ENCODE peak calls at places on chromosome 13, in five cellular contexts. One of them, this sample, is unnamed.

GRCh38 chr13:45456196-45456972 is 8.4 kb upstream of the COG3 start:
- DNase-seq in tibial artery: no peak
- DNase-seq in thoracic aorta: no peak
- DNase-seq in small intestine: no peak
- DNase-seq in HCT116: no peak
- DNase-seq in this sample: no peak

GRCh38 chr13:36395280-36395679 is 37.0 kb upstream of the CCNA1 start:
- DNase-seq in tibial artery: no peak
- DNase-seq in thoracic aorta: no peak
- DNase-seq in small intestine: no peak
- DNase-seq in HCT116: no peak
- DNase-seq in this sample: peak; percentile 29

GRCh38 chr13:44294868-44295267 is 78.8 kb upstream of the SERP2 start:
- DNase-seq in tibial artery: no peak
- DNase-seq in thoracic aorta: no peak
- DNase-seq in small intestine: no peak
- DNase-seq in HCT116: no peak
- DNase-seq in this sample: no peak

GRCh38 chr13:51004111-51004865 is 94.7 kb downstream of the RNASEH2B start:
- DNase-seq in tibial artery: no peak
- DNase-seq in thoracic aorta: no peak
- DNase-seq in small intestine: no peak
- DNase-seq in HCT116: no peak
- DNase-seq in this sample: no peak

GRCh38 chr13:114194853-114195252 is 15.8 kb downstream of the CFAP97D2 start:
- DNase-seq in tibial artery: no peak
- DNase-seq in thoracic aorta: no peak
- DNase-seq in small intestine: no peak
- DNase-seq in HCT116: no peak
- DNase-seq in this sample: no peak

GRCh38 chr13:27820524-27821482 is 28.5 kb downstream of the GSX1 start:
- DNase-seq in tibial artery: no peak
- DNase-seq in thoracic aorta: no peak
- DNase-seq in small intestine: no peak
- DNase-seq in HCT116: no peak
- DNase-seq in this sample: peak; percentile 85

GRCh38 chr13:57425531-57425930 is 206.0 kb upstream of the PCDH17 start:
- DNase-seq in tibial artery: no peak
- DNase-seq in thoracic aorta: no peak
- DNase-seq in small intestine: no peak
- DNase-seq in HCT116: no peak
- DNase-seq in this sample: no peak

GRCh38 chr13:60143775-60144174 is 20.0 kb downstream of the DIAPH3 start:
- DNase-seq in tibial artery: no peak
- DNase-seq in thoracic aorta: no peak
- DNase-seq in small intestine: no peak
- DNase-seq in HCT116: no peak
- DNase-seq in this sample: no peak

GRCh38 chr13:23735329-23735728 is 153.9 kb downstream of the MIPEP start:
- DNase-seq in tibial artery: no peak
- DNase-seq in thoracic aorta: no peak
- DNase-seq in small intestine: no peak
- DNase-seq in HCT116: no peak
- DNase-seq in this sample: no peak

GRCh38 chr13:41563501-41564001 is 106.2 kb downstream of the RGCC start:
- DNase-seq in tibial artery: no peak
- DNase-seq in thoracic aorta: no peak
- DNase-seq in small intestine: peak; percentile 13
- DNase-seq in HCT116: no peak
- DNase-seq in this sample: no peak

GRCh38 chr13:27621116-27621365 is 651 bp upstream of the POLR1D start:
- DNase-seq in tibial artery: no peak
- DNase-seq in thoracic aorta: no peak
- DNase-seq in small intestine: no peak
- DNase-seq in HCT116: peak; percentile 40
- DNase-seq in this sample: no peak

GRCh38 chr13:102028198-102028597 is 373.6 kb downstream of the FGF14 start:
- DNase-seq in tibial artery: no peak
- DNase-seq in thoracic aorta: no peak
- DNase-seq in small intestine: no peak
- DNase-seq in HCT116: no peak
- DNase-seq in this sample: no peak

GRCh38 chr13:44498969-44499368 is 77.2 kb downstream of the TSC22D1 start:
- DNase-seq in tibial artery: no peak
- DNase-seq in thoracic aorta: no peak
- DNase-seq in small intestine: no peak
- DNase-seq in HCT116: no peak
- DNase-seq in this sample: no peak

GRCh38 chr13:94236876-94237275 is 242.6 kb downstream of the DCT start:
- DNase-seq in tibial artery: no peak
- DNase-seq in thoracic aorta: no peak
- DNase-seq in small intestine: peak; percentile 12
- DNase-seq in HCT116: no peak
- DNase-seq in this sample: no peak

GRCh38 chr13:19782049-19782726 is 557 bp downstream of the PSPC1 start:
- DNase-seq in tibial artery: peak; percentile 75
- DNase-seq in thoracic aorta: peak; percentile 9
- DNase-seq in small intestine: peak; percentile 52
- DNase-seq in HCT116: no peak
- DNase-seq in this sample: peak; percentile 66

GRCh38 chr13:42720116-42720857 is 61.1 kb upstream of the FAM216B start:
- DNase-seq in tibial artery: no peak
- DNase-seq in thoracic aorta: no peak
- DNase-seq in small intestine: peak; percentile 51
- DNase-seq in HCT116: peak; percentile 60
- DNase-seq in this sample: no peak

GRCh38 chr13:76884571-76885202 is 1.5 kb downstream of the KCTD12 start:
- DNase-seq in tibial artery: no peak
- DNase-seq in thoracic aorta: no peak
- DNase-seq in small intestine: no peak
- DNase-seq in HCT116: no peak
- DNase-seq in this sample: peak; percentile 10

GRCh38 chr13:100809856-100810255 is 135.3 kb upstream of the TMTC4 start:
- DNase-seq in tibial artery: no peak
- DNase-seq in thoracic aorta: no peak
- DNase-seq in small intestine: no peak
- DNase-seq in HCT116: no peak
- DNase-seq in this sample: no peak

GRCh38 chr13:100808848-100809247 is 134.3 kb upstream of the TMTC4 start:
- DNase-seq in tibial artery: no peak
- DNase-seq in thoracic aorta: no peak
- DNase-seq in small intestine: no peak
- DNase-seq in HCT116: no peak
- DNase-seq in this sample: no peak

GRCh38 chr13:100811431-100811830 is 136.8 kb upstream of the TMTC4 start:
- DNase-seq in tibial artery: no peak
- DNase-seq in thoracic aorta: no peak
- DNase-seq in small intestine: no peak
- DNase-seq in HCT116: no peak
- DNase-seq in this sample: no peak

GRCh38 chr13:100811906-100812305 is 137.3 kb upstream of the TMTC4 start:
- DNase-seq in tibial artery: no peak
- DNase-seq in thoracic aorta: no peak
- DNase-seq in small intestine: no peak
- DNase-seq in HCT116: no peak
- DNase-seq in this sample: no peak

DNA sequence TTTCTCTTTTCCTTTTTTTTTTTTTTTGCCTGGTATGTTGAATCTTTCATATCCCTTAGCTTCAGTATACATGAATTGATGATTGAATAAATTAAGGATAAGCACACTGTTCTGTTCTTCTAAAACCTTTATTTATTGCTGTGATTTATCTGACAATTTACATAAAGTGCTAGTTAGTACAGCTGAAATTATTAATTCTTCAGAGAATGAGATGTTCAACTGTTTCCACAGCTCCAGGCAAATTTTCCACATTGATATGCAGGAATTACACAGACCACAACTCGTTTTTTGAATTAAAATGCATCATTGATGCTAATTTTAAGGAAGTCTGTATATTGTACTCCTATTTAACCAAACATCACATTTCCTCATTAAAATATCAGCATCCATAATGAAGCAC is 136.4 kb upstream of the TMTC4 start:
- DNase-seq in tibial artery: no peak
- DNase-seq in thoracic aorta: no peak
- DNase-seq in small intestine: no peak
- DNase-seq in HCT116: no peak
- DNase-seq in this sample: no peak
- H3K4me3 ChIP-seq in tibial artery: no peak overlapping the region
- H3K4me3 ChIP-seq in thoracic aorta: no peak overlapping the region
- H3K4me3 ChIP-seq in small intestine: no peak overlapping the region
- H3K4me3 ChIP-seq in HCT116: no peak overlapping the region
- H3K4me3 ChIP-seq in this sample: no peak overlapping the region

GRCh38 chr13:111282425-111282824 is 38.0 kb upstream of the TEX29 start:
- DNase-seq in tibial artery: no peak
- DNase-seq in thoracic aorta: no peak
- DNase-seq in small intestine: no peak
- DNase-seq in HCT116: no peak
- DNase-seq in this sample: no peak

GRCh38 chr13:111281751-111282311 is 38.6 kb upstream of the TEX29 start:
- DNase-seq in tibial artery: no peak
- DNase-seq in thoracic aorta: no peak
- DNase-seq in small intestine: no peak
- DNase-seq in HCT116: no peak
- DNase-seq in this sample: no peak

GRCh38 chr13:111283991-111284390 is 36.5 kb upstream of the TEX29 start:
- DNase-seq in tibial artery: no peak
- DNase-seq in thoracic aorta: no peak
- DNase-seq in small intestine: no peak
- DNase-seq in HCT116: no peak
- DNase-seq in this sample: no peak

GRCh38 chr13:111283457-111283856 is 37.0 kb upstream of the TEX29 start:
- DNase-seq in tibial artery: no peak
- DNase-seq in thoracic aorta: no peak
- DNase-seq in small intestine: no peak
- DNase-seq in HCT116: no peak
- DNase-seq in this sample: no peak

DNA sequence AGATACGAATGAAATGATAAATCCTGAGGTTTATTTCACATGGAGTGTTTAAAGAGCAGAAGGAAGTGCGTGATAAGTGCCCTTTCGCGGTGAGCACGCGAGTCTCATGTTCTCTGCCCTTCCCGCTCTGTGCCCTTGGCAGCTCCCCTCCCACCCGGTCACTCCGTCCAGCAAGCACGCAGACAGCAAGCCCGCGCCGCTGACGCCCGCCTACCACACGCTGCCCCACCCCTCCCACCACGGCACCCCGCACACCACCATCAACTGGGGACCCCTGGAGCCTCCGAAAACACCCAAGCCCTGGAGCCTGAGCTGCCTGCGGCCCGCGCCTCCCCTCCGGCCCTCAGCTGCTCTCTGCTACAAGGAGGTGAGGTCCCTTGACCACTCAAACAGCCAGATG is 37.4 kb upstream of the TEX29 start:
- DNase-seq in tibial artery: no peak
- DNase-seq in thoracic aorta: no peak
- DNase-seq in small intestine: no peak
- DNase-seq in HCT116: no peak
- DNase-seq in this sample: no peak
- H3K36me3 ChIP-seq in tibial artery: peaks cover 74% of the 10 kb centered on the region
- H3K36me3 ChIP-seq in thoracic aorta: peaks cover 36% of the 10 kb centered on the region
- H3K36me3 ChIP-seq in small intestine: peaks cover 50% of the 10 kb centered on the region
- H3K36me3 ChIP-seq in HCT116: peaks cover 13% of the 10 kb centered on the region
- H3K36me3 ChIP-seq in this sample: peaks cover 18% of the 10 kb centered on the region

GRCh38 chr13:91353494-91353893 is 6.0 kb downstream of the MIR17HG start:
- DNase-seq in tibial artery: no peak
- DNase-seq in thoracic aorta: no peak
- DNase-seq in small intestine: no peak
- DNase-seq in HCT116: no peak
- DNase-seq in this sample: no peak
- H3K4me3 ChIP-seq in tibial artery: no peak overlapping the region
- H3K4me3 ChIP-seq in thoracic aorta: no peak overlapping the region
- H3K4me3 ChIP-seq in small intestine: no peak overlapping the region
- H3K4me3 ChIP-seq in HCT116: no peak overlapping the region
- H3K4me3 ChIP-seq in this sample: no peak overlapping the region

GRCh38 chr13:112766336-112766735 is 76.5 kb downstream of the ATP11A start:
- DNase-seq in tibial artery: no peak
- DNase-seq in thoracic aorta: no peak
- DNase-seq in small intestine: no peak
- DNase-seq in HCT116: no peak
- DNase-seq in this sample: no peak
- H3K36me3 ChIP-seq in tibial artery: peaks cover 11% of the 10 kb centered on the region
- H3K36me3 ChIP-seq in thoracic aorta: no peaks in the 10 kb centered on the region
- H3K36me3 ChIP-seq in small intestine: no peaks in the 10 kb centered on the region
- H3K36me3 ChIP-seq in HCT116: no peaks in the 10 kb centered on the region
- H3K36me3 ChIP-seq in this sample: no peaks in the 10 kb centered on the region

DNA sequence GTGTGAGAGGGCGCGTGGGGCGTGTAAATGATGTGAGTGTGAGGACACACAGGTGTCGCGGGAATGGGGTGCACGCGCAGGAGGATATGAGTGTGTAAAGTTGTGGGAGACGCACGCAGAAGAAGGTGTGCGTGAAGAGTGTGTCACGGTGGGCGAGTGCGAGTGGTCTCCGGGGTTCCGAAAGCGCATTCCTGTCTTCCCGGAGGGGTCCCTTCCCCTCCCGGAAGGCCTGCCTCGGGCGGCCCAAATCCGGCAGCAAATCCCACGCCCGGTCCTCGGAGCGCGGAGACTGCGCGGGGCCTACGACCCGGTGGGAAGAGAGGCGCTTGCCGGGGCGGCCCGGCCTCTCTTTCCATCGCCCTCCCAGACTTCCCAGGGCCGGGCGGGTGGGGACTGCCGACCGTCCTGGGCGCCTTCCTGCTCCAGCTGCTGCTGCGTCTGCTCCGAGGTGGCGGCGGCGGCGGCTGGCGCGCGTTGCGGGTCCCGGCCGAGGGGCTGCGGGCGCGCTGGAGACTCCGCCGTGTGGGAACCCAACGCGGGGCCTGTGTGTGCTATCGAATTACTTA is 2.1 kb downstream of the ZIC5 start:
- DNase-seq in tibial artery: no peak
- DNase-seq in thoracic aorta: no peak
- DNase-seq in small intestine: no peak
- DNase-seq in HCT116: no peak
- DNase-seq in this sample: peak; percentile 68
- H3K4me3 ChIP-seq in tibial artery: no peak overlapping the region
- H3K4me3 ChIP-seq in thoracic aorta: peak overlapping the region; percentile 62
- H3K4me3 ChIP-seq in small intestine: no peak overlapping the region
- H3K4me3 ChIP-seq in HCT116: peak overlapping the region; percentile 79
- H3K4me3 ChIP-seq in this sample: peak overlapping the region; percentile 96

This sample was measured in H7.